ENCODE peak calls at places on chromosomes 3 and 15, in four cellular contexts. One of them, this sample, is unnamed.

GRCh38 chr3:82641701-82642100 is 880.3 kb upstream of the GBE1 start:
- DNase-seq in CD8-positive, alpha-beta memory T cell: no peak
- DNase-seq in heart left ventricle: no peak
- DNase-seq in adrenal gland: no peak
- DNase-seq in this sample: no peak

GRCh38 chr3:47266709-47267489 is 15.7 kb downstream of the KIF9 start:
- DNase-seq in CD8-positive, alpha-beta memory T cell: peak; percentile 8
- DNase-seq in heart left ventricle: peak; percentile 90
- DNase-seq in adrenal gland: peak; percentile 43
- DNase-seq in this sample: no peak

GRCh38 chr15:71237456-71238188 is 122.4 kb downstream of the THSD4 start:
- DNase-seq in CD8-positive, alpha-beta memory T cell: no peak
- DNase-seq in heart left ventricle: peak; percentile 82
- DNase-seq in adrenal gland: no peak
- DNase-seq in this sample: no peak

GRCh38 chr15:64702816-64703631 is 72.4 kb downstream of the RBPMS2 start:
- DNase-seq in CD8-positive, alpha-beta memory T cell: peak; percentile 88
- DNase-seq in heart left ventricle: peak; percentile 100
- DNase-seq in adrenal gland: peak; percentile 98
- DNase-seq in this sample: peak; percentile 98

GRCh38 chr3:58388550-58389061 is 45.0 kb downstream of the PDHB start:
- DNase-seq in CD8-positive, alpha-beta memory T cell: no peak
- DNase-seq in heart left ventricle: no peak
- DNase-seq in adrenal gland: no peak
- DNase-seq in this sample: no peak

GRCh38 chr3:178623666-178624255 is 87.5 kb downstream of the KCNMB2 start:
- DNase-seq in CD8-positive, alpha-beta memory T cell: no peak
- DNase-seq in heart left ventricle: no peak
- DNase-seq in adrenal gland: no peak
- DNase-seq in this sample: no peak

GRCh38 chr3:13022348-13023250 is 50.6 kb downstream of the IQSEC1 start:
- DNase-seq in CD8-positive, alpha-beta memory T cell: no peak
- DNase-seq in heart left ventricle: peak; percentile 90
- DNase-seq in adrenal gland: peak; percentile 92
- DNase-seq in this sample: peak; percentile 39

GRCh38 chr3:102195198-102195948 is 239.4 kb upstream of the ZPLD1 start:
- DNase-seq in CD8-positive, alpha-beta memory T cell: no peak
- DNase-seq in heart left ventricle: no peak
- DNase-seq in adrenal gland: no peak
- DNase-seq in this sample: no peak

GRCh38 chr3:183161552-183162345 is 785 bp downstream of the LAMP3 start:
- DNase-seq in CD8-positive, alpha-beta memory T cell: peak; percentile 18
- DNase-seq in heart left ventricle: no peak
- DNase-seq in adrenal gland: no peak
- DNase-seq in this sample: no peak

GRCh38 chr15:96327155-96327741 is 3.3 kb upstream of the NR2F2 start:
- DNase-seq in CD8-positive, alpha-beta memory T cell: no peak
- DNase-seq in heart left ventricle: no peak
- DNase-seq in adrenal gland: peak; percentile 43
- DNase-seq in this sample: no peak

GRCh38 chr3:41274944-41275668 is 75.8 kb downstream of the CTNNB1 start:
- DNase-seq in CD8-positive, alpha-beta memory T cell: no peak
- DNase-seq in heart left ventricle: no peak
- DNase-seq in adrenal gland: no peak
- DNase-seq in this sample: no peak

GRCh38 chr3:28317438-28318022 is 31.0 kb upstream of the ZCWPW2 start:
- DNase-seq in CD8-positive, alpha-beta memory T cell: peak; percentile 54
- DNase-seq in heart left ventricle: no peak
- DNase-seq in adrenal gland: peak; percentile 20
- DNase-seq in this sample: no peak

GRCh38 chr3:100465871-100466777 is 26.3 kb upstream of the TMEM45A start:
- DNase-seq in CD8-positive, alpha-beta memory T cell: no peak
- DNase-seq in heart left ventricle: no peak
- DNase-seq in adrenal gland: no peak
- DNase-seq in this sample: no peak

GRCh38 chr15:35194296-35194695 is 109.2 kb upstream of the NANOGP8 start:
- DNase-seq in CD8-positive, alpha-beta memory T cell: no peak
- DNase-seq in heart left ventricle: no peak
- DNase-seq in adrenal gland: no peak
- DNase-seq in this sample: no peak

GRCh38 chr15:28109626-28110415 is 10.7 kb upstream of the OCA2 start:
- DNase-seq in CD8-positive, alpha-beta memory T cell: no peak
- DNase-seq in heart left ventricle: no peak
- DNase-seq in adrenal gland: no peak
- DNase-seq in this sample: no peak

GRCh38 chr3:146166450-146167222 is 5.7 kb upstream of the PLOD2 start:
- DNase-seq in CD8-positive, alpha-beta memory T cell: no peak
- DNase-seq in heart left ventricle: no peak
- DNase-seq in adrenal gland: peak; percentile 66
- DNase-seq in this sample: no peak

GRCh38 chr15:90228960-90229359 is 4.8 kb downstream of the CIB1 start:
- DNase-seq in CD8-positive, alpha-beta memory T cell: no peak
- DNase-seq in heart left ventricle: no peak
- DNase-seq in adrenal gland: no peak
- DNase-seq in this sample: no peak

GRCh38 chr3:49174586-49174985 is 3.2 kb downstream of the KLHDC8B start:
- DNase-seq in CD8-positive, alpha-beta memory T cell: no peak
- DNase-seq in heart left ventricle: no peak
- DNase-seq in adrenal gland: no peak
- DNase-seq in this sample: no peak

GRCh38 chr3:69738291-69738690 is 973 bp upstream of the MITF start:
- DNase-seq in CD8-positive, alpha-beta memory T cell: no peak
- DNase-seq in heart left ventricle: no peak
- DNase-seq in adrenal gland: no peak
- DNase-seq in this sample: no peak

GRCh38 chr3:154956815-154957214 is 123.3 kb upstream of the MME start:
- DNase-seq in CD8-positive, alpha-beta memory T cell: no peak
- DNase-seq in heart left ventricle: no peak
- DNase-seq in adrenal gland: no peak
- DNase-seq in this sample: no peak

GRCh38 chr3:69212411-69213160 is 90.2 kb upstream of the LMOD3 start:
- DNase-seq in CD8-positive, alpha-beta memory T cell: no peak
- DNase-seq in heart left ventricle: no peak
- DNase-seq in adrenal gland: no peak
- DNase-seq in this sample: no peak

GRCh38 chr3:196739671-196740475 is at the start of gene PAK2:
- DNase-seq in CD8-positive, alpha-beta memory T cell: peak; percentile 83
- DNase-seq in heart left ventricle: peak; percentile 97
- DNase-seq in adrenal gland: peak; percentile 93
- DNase-seq in this sample: peak; percentile 89

GRCh38 chr15:77495806-77496589 is 75.3 kb downstream of the HMG20A start:
- DNase-seq in CD8-positive, alpha-beta memory T cell: no peak
- DNase-seq in heart left ventricle: no peak
- DNase-seq in adrenal gland: no peak
- DNase-seq in this sample: no peak

GRCh38 chr15:77497108-77497737 is 76.5 kb downstream of the HMG20A start:
- DNase-seq in CD8-positive, alpha-beta memory T cell: no peak
- DNase-seq in heart left ventricle: peak; percentile 86
- DNase-seq in adrenal gland: peak; percentile 48
- DNase-seq in this sample: peak; percentile 86

GRCh38 chr15:77496710-77497107 is 76.0 kb downstream of the HMG20A start:
- DNase-seq in CD8-positive, alpha-beta memory T cell: peak; percentile 52
- DNase-seq in heart left ventricle: peak; percentile 92
- DNase-seq in adrenal gland: peak; percentile 83
- DNase-seq in this sample: peak; percentile 77

GRCh38 chr15:77499087-77499765 is 78.5 kb downstream of the HMG20A start:
- DNase-seq in CD8-positive, alpha-beta memory T cell: no peak
- DNase-seq in heart left ventricle: no peak
- DNase-seq in adrenal gland: no peak
- DNase-seq in this sample: no peak

DNA sequence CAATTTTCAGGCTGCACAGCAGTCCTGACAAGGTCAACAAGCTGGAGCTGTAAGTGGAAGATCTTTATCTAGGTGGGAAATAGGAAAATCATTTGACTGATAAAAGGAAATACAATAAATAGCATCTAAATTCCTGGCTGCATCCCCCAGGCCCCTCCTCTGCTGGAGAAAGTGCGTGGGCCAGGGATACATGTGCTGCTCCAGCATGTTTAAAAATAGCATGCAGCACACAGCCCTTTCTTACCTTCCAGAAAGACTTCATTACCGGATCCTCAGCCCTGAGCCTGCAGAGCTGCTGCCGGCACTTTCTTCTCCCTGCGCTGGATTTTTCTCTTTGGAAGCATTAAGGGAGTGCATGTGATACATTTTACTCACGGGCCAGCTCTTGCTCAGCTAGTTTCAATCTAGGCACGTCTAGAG is 77.3 kb downstream of the HMG20A start:
- DNase-seq in CD8-positive, alpha-beta memory T cell: no peak
- DNase-seq in heart left ventricle: no peak
- DNase-seq in adrenal gland: no peak
- DNase-seq in this sample: no peak
- H3K27ac ChIP-seq in CD8-positive, alpha-beta memory T cell: no peak overlapping the region
- H3K27ac ChIP-seq in heart left ventricle: peak overlapping the region; percentile 90
- H3K27ac ChIP-seq in adrenal gland: peak overlapping the region; percentile 21
- H3K27ac ChIP-seq in this sample: peak overlapping the region; percentile 96

DNA sequence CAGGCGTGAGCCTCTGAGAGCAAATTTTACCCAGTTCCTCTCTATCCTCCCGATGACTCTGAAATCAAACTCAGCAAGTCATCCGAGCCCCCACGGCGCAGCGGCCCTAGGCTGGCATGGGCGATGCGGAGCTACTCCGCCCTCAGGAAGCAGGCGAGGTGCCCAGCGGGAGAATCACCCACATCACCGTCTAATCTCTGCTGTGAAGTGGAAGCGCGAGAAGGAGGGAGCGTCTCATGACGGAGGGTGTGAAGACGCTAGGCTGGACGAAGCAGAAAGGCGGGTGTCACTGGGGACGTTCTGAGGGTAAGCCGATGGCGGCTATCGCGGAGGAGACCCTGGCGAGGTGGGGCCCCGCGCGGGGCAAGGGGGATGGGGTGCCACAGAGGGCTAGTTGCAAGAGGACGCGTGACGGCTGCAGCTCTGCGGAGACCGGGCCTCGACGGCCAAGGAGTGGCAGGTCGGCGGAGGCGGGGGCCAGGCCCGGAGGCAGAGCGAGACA is 9.1 kb upstream of the GNAI2 start:
- DNase-seq in CD8-positive, alpha-beta memory T cell: no peak
- DNase-seq in heart left ventricle: no peak
- DNase-seq in adrenal gland: no peak
- DNase-seq in this sample: peak; percentile 72
- H3K27ac ChIP-seq in CD8-positive, alpha-beta memory T cell: peak overlapping the region; percentile 33
- H3K27ac ChIP-seq in heart left ventricle: peak overlapping the region; percentile 69
- H3K27ac ChIP-seq in adrenal gland: no peak overlapping the region
- H3K27ac ChIP-seq in this sample: peak overlapping the region; percentile 85

GRCh38 chr3:11156026-11156410 is 1.7 kb downstream of the HRH1 start:
- DNase-seq in CD8-positive, alpha-beta memory T cell: no peak
- DNase-seq in heart left ventricle: no peak
- DNase-seq in adrenal gland: no peak
- DNase-seq in this sample: no peak
- H3K27ac ChIP-seq in CD8-positive, alpha-beta memory T cell: no peak overlapping the region
- H3K27ac ChIP-seq in heart left ventricle: no peak overlapping the region
- H3K27ac ChIP-seq in adrenal gland: no peak overlapping the region
- H3K27ac ChIP-seq in this sample: no peak overlapping the region

GRCh38 chr15:24772709-24773373 is 97.3 kb downstream of the NPAP1 start:
- DNase-seq in CD8-positive, alpha-beta memory T cell: peak; percentile 61
- DNase-seq in heart left ventricle: peak; percentile 75
- DNase-seq in adrenal gland: peak; percentile 78
- DNase-seq in this sample: peak; percentile 68
- H3K27ac ChIP-seq in CD8-positive, alpha-beta memory T cell: no peak overlapping the region
- H3K27ac ChIP-seq in heart left ventricle: peak overlapping the region; percentile 11
- H3K27ac ChIP-seq in adrenal gland: no peak overlapping the region
- H3K27ac ChIP-seq in this sample: peak overlapping the region; percentile 32

GRCh38 chr3:191369081-191370010 is 39.0 kb upstream of the UTS2B start:
- DNase-seq in CD8-positive, alpha-beta memory T cell: no peak
- DNase-seq in heart left ventricle: no peak
- DNase-seq in adrenal gland: no peak
- DNase-seq in this sample: no peak
- H3K27ac ChIP-seq in CD8-positive, alpha-beta memory T cell: no peak overlapping the region
- H3K27ac ChIP-seq in heart left ventricle: no peak overlapping the region
- H3K27ac ChIP-seq in adrenal gland: no peak overlapping the region
- H3K27ac ChIP-seq in this sample: no peak overlapping the region

DNA sequence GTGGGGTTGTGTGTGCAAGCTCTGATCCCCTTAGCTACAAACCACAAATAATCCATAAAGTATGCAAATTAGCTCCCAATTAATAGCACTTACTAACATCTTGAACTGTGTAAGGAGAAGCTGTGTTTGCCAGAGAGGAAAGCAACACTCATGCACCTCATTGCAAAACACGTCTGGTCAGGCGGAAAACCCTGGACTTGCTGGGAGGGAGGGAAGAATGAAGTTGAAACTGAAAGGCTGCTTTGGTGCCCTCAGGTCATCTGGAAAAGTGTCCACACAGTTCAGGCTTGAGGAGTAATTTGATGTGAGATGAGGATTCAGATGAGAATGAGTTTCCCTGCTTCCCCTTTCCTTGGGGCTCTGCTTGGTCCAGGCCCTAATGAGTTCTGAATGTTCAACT is 185.5 kb upstream of the ANKRD28 start:
- DNase-seq in CD8-positive, alpha-beta memory T cell: no peak
- DNase-seq in heart left ventricle: no peak
- DNase-seq in adrenal gland: no peak
- DNase-seq in this sample: no peak
- H3K27ac ChIP-seq in CD8-positive, alpha-beta memory T cell: no peak overlapping the region
- H3K27ac ChIP-seq in heart left ventricle: peak overlapping the region; percentile 60
- H3K27ac ChIP-seq in adrenal gland: no peak overlapping the region
- H3K27ac ChIP-seq in this sample: peak overlapping the region; percentile 10

DNA sequence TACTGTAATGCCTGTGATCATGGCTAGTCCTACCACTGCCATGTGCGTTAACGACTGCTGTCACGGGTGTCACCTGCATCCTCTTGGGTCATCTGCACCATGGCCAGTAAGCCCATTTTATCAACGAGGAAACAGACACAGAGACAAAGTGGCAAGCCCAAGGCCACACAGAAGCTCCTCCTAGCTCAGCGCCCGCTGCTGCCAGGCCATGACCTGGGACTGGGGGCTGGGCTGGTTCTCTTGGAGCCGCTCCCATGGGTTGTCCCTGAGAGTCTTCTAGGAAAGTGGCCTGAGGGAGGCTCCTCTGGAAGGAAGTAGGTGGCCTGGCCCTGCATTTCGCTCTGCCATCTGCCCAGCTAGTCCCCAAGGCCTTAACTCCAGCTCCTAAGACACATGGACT is 4.9 kb downstream of the DUSP7 start:
- DNase-seq in CD8-positive, alpha-beta memory T cell: no peak
- DNase-seq in heart left ventricle: no peak
- DNase-seq in adrenal gland: peak; percentile 76
- DNase-seq in this sample: no peak
- H3K27ac ChIP-seq in CD8-positive, alpha-beta memory T cell: peak overlapping the region; percentile 67
- H3K27ac ChIP-seq in heart left ventricle: peak overlapping the region; percentile 94
- H3K27ac ChIP-seq in adrenal gland: peak overlapping the region; percentile 34
- H3K27ac ChIP-seq in this sample: peak overlapping the region; percentile 88

GRCh38 chr15:74779162-74779648 is 2.7 kb upstream of the CSK start:
- DNase-seq in CD8-positive, alpha-beta memory T cell: no peak
- DNase-seq in heart left ventricle: no peak
- DNase-seq in adrenal gland: no peak
- DNase-seq in this sample: no peak
- H3K27ac ChIP-seq in CD8-positive, alpha-beta memory T cell: no peak overlapping the region
- H3K27ac ChIP-seq in heart left ventricle: no peak overlapping the region
- H3K27ac ChIP-seq in adrenal gland: no peak overlapping the region
- H3K27ac ChIP-seq in this sample: no peak overlapping the region

DNA sequence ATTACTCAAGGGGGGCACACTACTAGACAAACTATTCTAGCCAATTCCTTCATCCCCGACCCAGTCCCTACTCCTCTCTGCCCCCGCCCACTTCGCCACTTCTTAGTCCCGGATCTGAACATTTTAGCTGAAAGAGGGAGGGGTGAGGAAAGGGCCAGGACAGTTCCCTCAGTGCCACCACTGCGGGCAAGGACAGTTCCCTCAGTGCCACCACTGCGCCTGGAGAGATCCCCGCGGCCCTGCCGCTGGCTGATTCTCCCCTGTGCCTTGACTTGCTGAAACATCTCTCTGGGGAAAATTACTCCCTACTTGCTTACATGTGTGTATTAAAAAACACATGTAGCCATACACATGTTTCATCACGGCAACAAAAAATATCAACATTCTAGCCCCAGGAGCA is 11.3 kb downstream of the SOX2 start:
- DNase-seq in CD8-positive, alpha-beta memory T cell: no peak
- DNase-seq in heart left ventricle: no peak
- DNase-seq in adrenal gland: no peak
- DNase-seq in this sample: no peak
- H3K27ac ChIP-seq in CD8-positive, alpha-beta memory T cell: no peak overlapping the region
- H3K27ac ChIP-seq in heart left ventricle: no peak overlapping the region
- H3K27ac ChIP-seq in adrenal gland: no peak overlapping the region
- H3K27ac ChIP-seq in this sample: peak overlapping the region; percentile 93

This sample was measured in substantia nigra.